ENCODE peak calls at places on chromosomes 4 and X, in six cellular contexts. E is ascending aorta, M is GM12878, L is heart left ventricle, T is psoas muscle, Y is GM23248. R is an unnamed sample.

GRCh38 chr4:121072080-121072835 is at the start of gene NDNF:
- DNase-seq in E (no peak), M (no peak), L (peak; percentile 48), T (peak; percentile 71), Y (peak; percentile 75), R (peak; percentile 8)

GRCh38 chrX:40102393-40103381 is 4.9 kb upstream of the BCOR start:
- DNase-seq in E (no peak), M (no peak), L (no peak), T (no peak), Y (no peak), R (no peak)

GRCh38 chr4:161546902-161547301 is 616.9 kb downstream of the FSTL5 start:
- DNase-seq in E (no peak), M (no peak), L (no peak), T (no peak), Y (no peak), R (peak; percentile 28)

GRCh38 chrX:113522814-113523213 is 682.2 kb upstream of the AMOT start:
- DNase-seq in E (no peak), M (peak; percentile 38), L (no peak), T (no peak), Y (no peak), R (peak; percentile 46)

GRCh38 chrX:155888139-155888538 is 7.0 kb downstream of the VAMP7 start:
- DNase-seq in E (no peak), M (no peak), L (no peak), T (no peak), Y (peak; percentile 69), R (no peak)

GRCh38 chrX:80721186-80721585 is 88.5 kb downstream of the BRWD3 start:
- DNase-seq in E (no peak), M (no peak), L (no peak), T (no peak), Y (no peak), R (no peak)

GRCh38 chrX:7068939-7069367 is 78.6 kb upstream of the STS start:
- DNase-seq in E (no peak), M (no peak), L (no peak), T (no peak), Y (peak; percentile 3), R (peak; percentile 21)

GRCh38 chrX:133999013-133999705 is 13.8 kb upstream of the GPC3 start:
- DNase-seq in E (no peak), M (no peak), L (peak; percentile 18), T (no peak), Y (no peak), R (no peak)

GRCh38 chr4:22720091-22720490 is 27.4 kb downstream of the GBA3 start:
- DNase-seq in E (no peak), M (no peak), L (no peak), T (no peak), Y (no peak), R (no peak)

GRCh38 chr4:42310343-42310742 is 86.9 kb upstream of the SHISA3 start:
- DNase-seq in E (no peak), M (no peak), L (no peak), T (no peak), Y (no peak), R (peak; percentile 26)

DNA sequence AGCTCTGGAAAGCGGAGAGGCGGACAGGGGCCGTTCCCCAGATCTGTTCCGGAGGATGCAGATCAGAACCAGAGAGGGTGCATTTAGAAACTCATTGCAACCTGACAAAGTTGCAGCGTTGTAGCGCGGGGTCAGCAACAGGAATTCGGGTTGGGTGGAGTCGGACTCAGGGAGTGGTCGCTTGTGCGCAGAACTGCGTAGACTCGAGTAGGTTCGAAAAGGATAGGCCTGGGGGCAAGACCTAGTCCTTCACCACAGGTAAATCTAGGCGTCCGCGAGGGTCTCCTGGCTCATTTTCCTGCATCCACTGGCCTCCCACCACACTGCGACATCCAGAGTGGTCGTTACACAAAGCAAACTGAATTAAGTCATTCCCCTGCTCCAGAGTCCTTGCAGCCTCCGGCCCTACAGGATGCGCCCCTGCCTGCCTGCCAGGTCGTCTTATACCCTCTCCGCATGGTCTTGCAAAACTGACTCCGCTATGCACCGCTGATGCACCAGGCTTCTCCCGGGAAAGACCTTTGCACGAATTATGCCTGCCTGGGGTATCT is 4.7 kb upstream of the ZNF518B start:
- DNase-seq in E (no peak), M (no peak), L (no peak), T (no peak), Y (no peak), R (no peak)
- H3K4me3 ChIP-seq in E (peak overlapping the region; percentile 44), M (no peak overlapping the region), L (peak overlapping the region; percentile 40), T (peak overlapping the region; percentile 51), Y (peak overlapping the region; percentile 51), R (no peak overlapping the region)

DNA sequence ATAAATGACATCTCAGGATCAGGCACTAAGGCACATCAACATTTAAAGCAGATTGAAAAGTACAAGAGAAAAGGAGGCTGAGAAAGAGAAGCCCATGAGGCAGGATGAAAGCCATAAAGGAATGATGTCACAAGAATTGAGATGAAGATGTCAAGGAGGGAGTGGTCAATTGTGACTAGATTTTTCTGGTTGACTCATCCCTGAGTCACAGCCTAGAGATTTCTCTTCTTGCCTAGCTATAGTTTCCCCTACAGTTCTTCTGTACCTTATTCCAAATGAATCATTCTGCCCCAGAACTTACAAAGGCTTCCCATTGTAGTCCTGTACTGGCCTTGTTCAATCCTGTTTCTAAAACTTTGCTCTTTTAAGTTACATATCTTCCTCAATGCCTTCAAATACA is 3.4 kb upstream of the USP53 start:
- DNase-seq in E (no peak), M (no peak), L (no peak), T (no peak), Y (peak; percentile 95), R (peak; percentile 20)
- H3K4me3 ChIP-seq in E (no peak overlapping the region), M (no peak overlapping the region), L (no peak overlapping the region), T (no peak overlapping the region), Y (peak overlapping the region; percentile 17), R (no peak overlapping the region)

GRCh38 chr4:170089274-170089742 is 448 bp downstream of the AADAT start:
- DNase-seq in E (no peak), M (no peak), L (no peak), T (no peak), Y (peak; percentile 61), R (no peak)

GRCh38 chr4:170089743-170090666 is at the start of gene AADAT:
- DNase-seq in E (no peak), M (no peak), L (peak; percentile 75), T (peak; percentile 89), Y (peak; percentile 89), R (peak; percentile 3)

GRCh38 chr4:170090667-170091052 is 904 bp upstream of the AADAT start:
- DNase-seq in E (no peak), M (no peak), L (no peak), T (no peak), Y (peak; percentile 27), R (no peak)

GRCh38 chr4:170088686-170089085 is 1.1 kb downstream of the AADAT start:
- DNase-seq in E (no peak), M (no peak), L (no peak), T (no peak), Y (no peak), R (no peak)

DNA sequence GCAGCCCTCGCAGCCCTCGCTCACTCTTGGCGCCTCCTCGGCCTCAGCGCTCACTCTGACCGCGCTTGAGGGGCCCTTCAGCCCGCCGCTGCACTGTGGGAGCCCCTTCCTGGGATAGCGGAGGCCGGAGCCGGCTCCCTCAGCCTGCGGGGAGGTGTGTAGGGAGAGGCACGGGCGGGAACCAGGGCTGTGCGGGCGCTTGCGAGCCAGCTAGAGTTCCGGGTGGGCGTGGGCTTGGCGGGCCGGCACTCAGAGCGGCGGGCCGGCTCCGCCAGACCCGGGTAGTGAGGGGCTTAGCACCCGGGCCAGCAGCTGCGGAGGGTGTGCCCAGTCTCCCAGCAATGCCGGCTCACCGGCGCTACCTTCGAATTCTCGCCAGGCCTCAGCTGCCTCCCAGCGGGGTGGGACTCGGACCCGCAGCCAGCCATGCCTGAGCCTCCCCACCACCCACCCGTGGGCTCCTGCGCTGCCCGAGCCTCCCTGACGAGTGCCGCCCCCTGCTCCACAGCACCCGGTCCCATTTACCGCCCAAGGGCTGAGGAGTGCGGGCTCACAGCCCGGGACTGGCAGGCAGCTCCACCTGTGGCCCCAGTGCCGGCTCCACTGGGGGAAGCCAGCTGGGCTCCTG is 1.4 kb upstream of the AADAT start:
- DNase-seq in E (no peak), M (no peak), L (no peak), T (no peak), Y (no peak), R (no peak)
- H3K4me3 ChIP-seq in E (no peak overlapping the region), M (no peak overlapping the region), L (no peak overlapping the region), T (no peak overlapping the region), Y (no peak overlapping the region), R (no peak overlapping the region)

GRCh38 chrX:77446840-77447239 is 349 bp upstream of the FGF16 start:
- DNase-seq in E (no peak), M (no peak), L (no peak), T (no peak), Y (peak; percentile 57), R (no peak)

GRCh38 chrX:77450415-77450814 is 3.2 kb downstream of the FGF16 start:
- DNase-seq in E (no peak), M (no peak), L (no peak), T (no peak), Y (no peak), R (no peak)

GRCh38 chrX:77448170-77448569 is 981 bp downstream of the FGF16 start:
- DNase-seq in E (no peak), M (no peak), L (no peak), T (no peak), Y (no peak), R (no peak)

GRCh38 chrX:77446029-77446585 is 1.1 kb upstream of the FGF16 start:
- DNase-seq in E (no peak), M (no peak), L (no peak), T (peak; percentile 53), Y (no peak), R (no peak)

GRCh38 chrX:77447339-77448149 is at the start of gene FGF16:
- DNase-seq in E (no peak), M (no peak), L (no peak), T (no peak), Y (no peak), R (peak; percentile 6)
- H3K4me3 ChIP-seq in E (peak within 1 kb of the TSS; percentile 44), M (peak within 1 kb of the TSS; percentile 22), L (peak within 1 kb of the TSS; percentile 47), T (peak within 1 kb of the TSS; percentile 50), Y (peak within 1 kb of the TSS; percentile 48), R (peak within 1 kb of the TSS; percentile 24)

DNA sequence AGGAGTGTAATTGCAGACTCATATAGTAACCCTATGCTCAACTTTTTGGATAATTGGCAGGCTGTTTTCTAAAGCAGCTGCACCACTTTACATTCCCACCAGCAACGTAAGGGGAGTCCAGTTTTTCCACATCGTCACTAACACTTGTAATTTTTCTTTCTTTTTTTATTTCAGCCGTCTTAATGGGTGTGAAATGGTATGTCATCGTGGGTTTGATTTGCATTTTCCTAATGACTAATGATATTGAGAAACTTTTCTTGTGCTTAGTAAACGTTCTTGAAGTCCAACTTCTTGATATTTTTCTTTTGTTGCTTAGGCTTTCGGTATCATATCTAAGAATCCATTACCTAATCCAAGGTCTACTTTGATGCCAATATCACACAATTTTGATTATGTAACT is 95.3 kb upstream of the IL1RAPL1 start:
- DNase-seq in E (no peak), M (no peak), L (no peak), T (no peak), Y (no peak), R (no peak)
- H3K4me3 ChIP-seq in E (no peak overlapping the region), M (no peak overlapping the region), L (no peak overlapping the region), T (no peak overlapping the region), Y (no peak overlapping the region), R (no peak overlapping the region)